ENCODE peak calls at places on chromosomes 5 and 9, in nine cellular contexts. E is RWPE1, J is dorsolateral prefrontal cortex, X is foreskin keratinocyte, V is pancreas, B is fibroblast of lung, R is A549, K is uterus, O is keratinocyte. I is an unnamed sample.

GRCh38 chr5:123223906-123224305 is 134.9 kb downstream of the PRDM6 start:
- DNase-seq in K (no peak), J (no peak), E (no peak), X (no peak), V (no peak), B (peak), O (no peak), R (no peak), I (no peak)

GRCh38 chr9:36798350-36799065 is 225.8 kb downstream of the MELK start:
- DNase-seq in O (no peak), V (no peak), R (peak), K (no peak), B (no peak), J (no peak), E (peak), X (no peak), I (no peak)

GRCh38 chr5:115820846-115821245 is 4.4 kb upstream of the CDO1 start:
- DNase-seq in E (no peak), B (no peak), O (no peak), V (no peak), R (no peak), X (no peak), K (no peak), J (no peak), I (no peak)

GRCh38 chr5:69275563-69275962 is 40.9 kb downstream of the CDK7 start:
- DNase-seq in K (no peak), O (no peak), B (no peak), V (no peak), X (no peak), J (no peak), E (no peak), R (no peak), I (no peak)

GRCh38 chr5:81924467-81924866 is 47.4 kb upstream of the ATG10 start:
- DNase-seq in V (no peak), J (no peak), E (no peak), X (no peak), R (no peak), O (no peak), K (no peak), B (no peak), I (no peak)

GRCh38 chr5:33049298-33049697 is 338.2 kb downstream of the NPR3 start:
- DNase-seq in O (no peak), V (no peak), J (no peak), K (no peak), B (no peak), X (peak), E (peak), R (peak), I (no peak)

GRCh38 chr5:153573326-153574033 is 83.0 kb downstream of the GRIA1 start:
- DNase-seq in J (no peak), R (no peak), X (peak), B (no peak), E (no peak), V (no peak), K (no peak), O (no peak), I (no peak)

GRCh38 chr5:171736976-171737848 is 48.4 kb upstream of the SMIM23 start:
- DNase-seq in J (no peak), E (no peak), O (no peak), X (no peak), R (no peak), K (no peak), V (peak), B (peak), I (no peak)

GRCh38 chr5:61333351-61334223 is 1.5 kb downstream of the ZSWIM6 start:
- DNase-seq in X (peak), E (peak), B (no peak), K (peak), O (no peak), J (no peak), R (no peak), V (peak), I (no peak)

GRCh38 chr9:2209400-2209799 is 194.3 kb downstream of the SMARCA2 start:
- DNase-seq in B (no peak), E (no peak), K (no peak), X (no peak), V (no peak), O (no peak), R (no peak), J (no peak), I (no peak)

GRCh38 chr5:175309218-175309617 is 134.8 kb downstream of the DRD1 start:
- DNase-seq in B (no peak), X (no peak), R (no peak), J (no peak), V (no peak), K (no peak), O (no peak), E (no peak), I (no peak)

GRCh38 chr9:35758475-35759050 is 4.5 kb upstream of the MSMP start:
- DNase-seq in J (no peak), V (no peak), X (no peak), E (no peak), B (peak), R (no peak), K (no peak), O (no peak), I (no peak)

GRCh38 chr5:21774791-21775190 is 1078.4 kb downstream of the CDH12 start:
- DNase-seq in X (peak), J (no peak), R (no peak), V (no peak), E (peak), O (peak), B (peak), K (no peak), I (peak)

GRCh38 chr5:10333154-10334006 is 20.1 kb upstream of the MARCHF6 start:
- DNase-seq in K (no peak), O (no peak), J (no peak), V (peak), E (no peak), X (no peak), R (peak), B (no peak), I (no peak)

GRCh38 chr5:172622091-172623046 is 18.7 kb upstream of the NEURL1B start:
- DNase-seq in R (no peak), X (no peak), E (no peak), O (no peak), V (no peak), B (no peak), J (no peak), K (no peak), I (no peak)

GRCh38 chr5:131198625-131199024 is 27.9 kb downstream of the LYRM7 start:
- DNase-seq in J (no peak), B (peak), O (no peak), E (no peak), K (no peak), V (no peak), X (no peak), R (no peak), I (no peak)

GRCh38 chr5:27403248-27403882 is 365.0 kb upstream of the CDH9 start:
- DNase-seq in E (peak), O (no peak), B (no peak), V (no peak), R (peak), X (no peak), J (no peak), K (no peak), I (no peak)

GRCh38 chr9:113707953-113708695 is 168.0 kb upstream of the ZNF618 start:
- DNase-seq in J (no peak), E (no peak), O (no peak), X (peak), B (no peak), V (peak), K (no peak), R (no peak), I (no peak)

GRCh38 chr9:82560457-82560904 is 502.5 kb downstream of the RASEF start:
- DNase-seq in K (no peak), J (no peak), O (no peak), R (no peak), V (peak), B (no peak), E (no peak), X (no peak), I (peak)

GRCh38 chr9:126661521-126662251 is 48.0 kb downstream of the LMX1B start:
- DNase-seq in B (no peak), R (no peak), J (no peak), K (no peak), X (peak), V (no peak), O (peak), E (peak), I (no peak)

GRCh38 chr9:120714846-120715231 is 569 bp upstream of the MEGF9 start:
- DNase-seq in K (no peak), B (no peak), O (no peak), X (no peak), J (no peak), V (no peak), R (no peak), E (no peak), I (no peak)

GRCh38 chr9:15317836-15318235 is 10.8 kb upstream of the TTC39B start:
- DNase-seq in O (no peak), X (peak), J (no peak), B (peak), R (no peak), E (no peak), V (no peak), K (no peak), I (no peak)

GRCh38 chr5:172436078-172436873 is 18.0 kb downstream of the SH3PXD2B start:
- DNase-seq in O (no peak), K (no peak), J (no peak), E (no peak), X (no peak), V (no peak), B (no peak), R (no peak), I (no peak)

GRCh38 chr9:72577212-72577753 is 55.9 kb downstream of the TMC1 start:
- DNase-seq in K (peak), B (peak), R (peak), J (no peak), V (no peak), O (peak), X (peak), E (peak), I (peak)

GRCh38 chr5:177553671-177554429 is 513 bp downstream of the FAM193B start:
- DNase-seq in E (peak), R (peak), J (no peak), K (no peak), V (peak), X (no peak), B (no peak), O (no peak), I (no peak)

DNA sequence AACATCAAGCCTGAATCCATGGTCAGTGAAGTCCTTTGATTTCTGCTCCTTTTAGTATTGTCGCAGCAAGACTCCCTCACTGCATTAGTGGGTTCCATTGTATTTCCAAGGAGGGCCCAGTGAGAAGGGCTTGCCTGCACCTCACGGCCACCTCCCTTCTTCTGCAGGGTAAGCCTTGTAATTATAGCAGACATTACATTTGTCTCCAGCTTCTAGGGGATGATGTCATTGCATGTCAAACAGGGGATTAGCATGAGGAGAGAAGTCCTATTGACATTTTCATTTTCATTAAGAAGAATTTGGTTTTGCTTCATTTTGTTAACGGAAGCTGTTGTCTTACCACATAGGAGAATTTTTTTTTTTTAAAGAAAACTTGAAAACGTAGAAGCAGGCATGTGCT is 27.0 kb downstream of the MAP1B start:
- DNase-seq in V (no peak), J (no peak), O (no peak), B (no peak), X (peak), R (no peak), K (no peak), E (no peak), I (no peak)
- TF ChIP-seq CTCF in V (no peak), J (no peak), O (no peak), B (no peak), X (no peak), R (no peak), K (no peak), E (no peak), I (no peak)

GRCh38 chr5:138702166-138702826 is 50.9 kb upstream of the CTNNA1 start:
- DNase-seq in J (no peak), B (peak), R (no peak), V (no peak), K (no peak), O (no peak), E (no peak), X (no peak), I (peak)
- TF ChIP-seq CTCF in J (no peak), B (no peak), R (no peak), V (no peak), K (no peak), O (no peak), E (no peak), X (no peak), I (no peak)

DNA sequence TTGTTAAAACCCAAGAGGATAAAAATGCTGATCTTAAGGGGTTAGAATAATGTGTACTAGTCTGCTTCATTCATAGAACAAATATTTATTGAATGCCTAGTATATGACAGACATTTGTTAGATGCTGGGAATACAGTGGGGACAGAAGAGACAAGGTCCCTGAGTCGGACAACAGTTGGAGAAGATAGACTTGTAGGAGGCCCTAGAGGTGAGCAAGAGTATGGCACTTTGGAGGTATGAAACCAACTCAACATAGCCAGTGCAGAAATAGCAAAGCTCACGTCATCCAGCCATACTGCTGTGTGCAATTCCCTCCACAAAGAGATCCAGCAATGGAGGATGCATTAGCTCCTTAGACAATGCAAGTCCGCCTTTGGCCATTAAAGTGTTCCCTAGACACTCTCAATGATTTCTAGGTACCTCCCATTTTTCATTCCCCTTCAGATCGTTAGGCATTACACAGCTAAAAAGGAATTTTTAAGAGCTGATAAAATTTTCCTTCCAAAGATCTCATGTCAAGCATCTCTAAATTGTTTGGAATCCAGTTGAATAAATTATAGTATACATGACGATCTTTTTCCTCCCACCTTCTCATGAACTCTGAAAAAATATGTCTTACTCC is 1949.6 kb upstream of the WWC1 start:
- DNase-seq in B (no peak), X (no peak), E (no peak), R (no peak), V (no peak), K (no peak), J (no peak), O (no peak), I (no peak)
- TF ChIP-seq CTCF in B (peak), X (peak), E (no peak), R (no peak), V (no peak), K (no peak), J (no peak), O (no peak), I (no peak)

GRCh38 chr5:95261369-95262175 is 23.3 kb downstream of the MCTP1 start:
- DNase-seq in O (no peak), X (peak), B (peak), J (no peak), E (peak), R (no peak), K (no peak), V (no peak), I (peak)
- TF ChIP-seq CTCF in O (peak), X (peak), B (peak), J (peak), E (peak), R (peak), K (no peak), V (no peak), I (peak)

DNA sequence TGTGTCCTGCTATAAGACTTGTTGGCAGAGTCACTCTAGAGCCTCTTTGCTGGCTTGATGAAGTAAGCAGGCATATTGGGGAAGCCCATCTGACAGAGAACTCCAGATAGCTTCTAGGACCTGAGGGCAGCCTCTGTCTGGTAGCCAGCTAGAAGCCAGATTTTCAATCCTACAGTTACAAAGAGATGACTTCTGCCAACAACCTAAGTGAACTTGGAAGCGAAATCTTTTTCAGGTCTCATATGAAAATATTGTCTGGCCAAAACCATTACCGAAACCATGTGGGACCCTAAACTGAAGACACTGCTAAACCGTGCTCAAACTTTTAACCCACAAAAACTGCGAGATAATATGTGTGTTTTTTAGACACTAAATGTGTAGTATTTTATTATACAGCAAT is 140.9 kb downstream of the MRPS30 start:
- DNase-seq in J (no peak), E (no peak), V (no peak), X (no peak), K (no peak), B (no peak), R (no peak), O (no peak), I (no peak)
- TF ChIP-seq CTCF in J (no peak), E (no peak), V (no peak), X (no peak), K (no peak), B (no peak), R (no peak), O (no peak), I (no peak)

GRCh38 chr9:98241357-98242104 is 13.9 kb downstream of the TBC1D2 start:
- DNase-seq in X (no peak), O (no peak), V (no peak), K (no peak), B (no peak), J (no peak), E (no peak), R (no peak), I (no peak)
- TF ChIP-seq CTCF in X (no peak), O (no peak), V (no peak), K (no peak), B (no peak), J (no peak), E (no peak), R (no peak), I (no peak)

DNA sequence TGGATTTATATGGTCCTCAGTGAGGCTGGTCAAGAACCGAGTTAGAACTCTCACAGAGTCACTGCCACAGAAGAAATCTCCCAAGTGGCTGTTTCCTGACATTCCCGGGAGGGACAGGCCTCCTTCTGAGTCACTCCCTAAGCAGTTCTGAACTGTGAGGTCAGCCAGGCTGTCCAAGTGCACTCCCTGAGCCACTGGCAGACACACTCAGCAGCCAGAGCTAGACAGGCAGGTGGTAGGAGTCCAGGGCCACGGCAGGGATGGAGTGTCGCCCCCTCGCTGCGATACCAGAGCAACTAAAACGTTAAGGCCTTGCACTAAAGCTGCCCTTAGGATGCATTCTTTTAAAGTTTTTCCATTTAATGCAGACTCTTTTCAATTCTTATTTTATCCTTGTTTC is 3.4 kb downstream of the IL4 start:
- DNase-seq in X (peak), V (no peak), K (peak), E (peak), J (no peak), B (peak), O (peak), R (peak), I (no peak)
- TF ChIP-seq CTCF in X (peak), V (no peak), K (no peak), E (no peak), J (no peak), B (peak), O (peak), R (peak), I (no peak)

DNA sequence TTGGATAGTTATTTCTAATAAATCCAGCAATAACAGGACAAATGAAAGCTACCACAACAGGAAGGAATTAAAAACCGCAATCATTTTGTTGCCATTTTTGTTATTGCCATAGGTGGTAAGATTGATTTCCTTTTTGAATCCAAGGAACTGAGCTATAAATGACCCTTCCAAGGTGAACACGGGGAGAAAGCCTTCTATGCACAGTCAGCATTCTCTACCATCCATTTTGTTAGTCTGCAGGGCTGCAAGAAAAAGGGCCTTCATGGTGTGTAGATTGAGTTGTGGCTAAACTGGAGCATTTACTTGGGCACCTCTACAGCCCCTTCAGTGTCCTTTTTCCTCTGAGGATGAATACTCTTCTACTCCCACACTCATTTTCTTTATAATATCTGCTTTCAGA is 18.6 kb upstream of the REEP5 start:
- DNase-seq in R (no peak), B (no peak), V (no peak), J (no peak), K (no peak), E (no peak), X (no peak), O (no peak), I (no peak)
- TF ChIP-seq CTCF in R (no peak), B (no peak), V (no peak), J (no peak), K (no peak), E (no peak), X (no peak), O (no peak), I (no peak)

GRCh38 chr5:43008369-43009158 is 31.6 kb downstream of the ANXA2R start:
- DNase-seq in B (peak), X (peak), O (no peak), K (peak), R (peak), J (peak), V (no peak), E (peak), I (peak)
- TF ChIP-seq CTCF in B (no peak), X (peak), O (peak), K (no peak), R (peak), J (peak), V (no peak), E (peak), I (peak)